ENCODE peak calls at places on chromosomes 6 and 20, in seven cellular contexts. J is K562, T is HepG2, Z is HCT116, E is SK-N-SH, N is H1, A is GM12878. C is an unnamed sample.

GRCh38 chr20:45037050-45037449 is 63.9 kb downstream of the KCNS1 start:
- DNase-seq in T (no peak), A (no peak), E (no peak), J (no peak), Z (no peak), N (no peak), C (no peak)

GRCh38 chr20:46142124-46142523 is 24.0 kb downstream of the CD40 start:
- DNase-seq in Z (no peak), N (no peak), J (no peak), T (no peak), A (no peak), E (no peak), C (no peak)

GRCh38 chr6:89843070-89843469 is 13.4 kb downstream of the CASP8AP2 start:
- DNase-seq in A (no peak), E (no peak), N (no peak), J (no peak), Z (no peak), T (no peak), C (no peak)

GRCh38 chr6:121851056-121851455 is 415.6 kb downstream of the GJA1 start:
- DNase-seq in A (no peak), E (no peak), Z (no peak), N (no peak), T (no peak), J (no peak), C (no peak)

GRCh38 chr6:78538002-78538401 is 329.3 kb upstream of the IRAK1BP1 start:
- DNase-seq in E (no peak), J (no peak), A (no peak), N (no peak), Z (no peak), T (no peak), C (no peak)

GRCh38 chr6:131136021-131136847 is 967 bp downstream of the AKAP7 start:
- DNase-seq in Z (no peak), T (peak; percentile 73), J (no peak), N (no peak), A (no peak), E (no peak), C (peak; percentile 8)

GRCh38 chr6:140697585-140697984 is 1323.1 kb upstream of the CITED2 start:
- DNase-seq in E (no peak), J (no peak), A (no peak), T (no peak), Z (no peak), N (no peak), C (no peak)

GRCh38 chr6:143451531-143451930 is 926 bp downstream of the PEX3 start:
- DNase-seq in E (no peak), N (no peak), J (no peak), T (no peak), A (no peak), Z (no peak), C (no peak)

GRCh38 chr6:157034433-157035230 is 257.5 kb downstream of the ARID1B start:
- DNase-seq in T (peak; percentile 54), E (peak; percentile 55), Z (peak; percentile 36), A (no peak), J (peak; percentile 51), N (no peak), C (no peak)

GRCh38 chr6:170049641-170050491 is 241.0 kb downstream of the DLL1 start:
- DNase-seq in T (no peak), Z (no peak), A (no peak), E (peak; percentile 56), N (no peak), J (no peak), C (no peak)

DNA sequence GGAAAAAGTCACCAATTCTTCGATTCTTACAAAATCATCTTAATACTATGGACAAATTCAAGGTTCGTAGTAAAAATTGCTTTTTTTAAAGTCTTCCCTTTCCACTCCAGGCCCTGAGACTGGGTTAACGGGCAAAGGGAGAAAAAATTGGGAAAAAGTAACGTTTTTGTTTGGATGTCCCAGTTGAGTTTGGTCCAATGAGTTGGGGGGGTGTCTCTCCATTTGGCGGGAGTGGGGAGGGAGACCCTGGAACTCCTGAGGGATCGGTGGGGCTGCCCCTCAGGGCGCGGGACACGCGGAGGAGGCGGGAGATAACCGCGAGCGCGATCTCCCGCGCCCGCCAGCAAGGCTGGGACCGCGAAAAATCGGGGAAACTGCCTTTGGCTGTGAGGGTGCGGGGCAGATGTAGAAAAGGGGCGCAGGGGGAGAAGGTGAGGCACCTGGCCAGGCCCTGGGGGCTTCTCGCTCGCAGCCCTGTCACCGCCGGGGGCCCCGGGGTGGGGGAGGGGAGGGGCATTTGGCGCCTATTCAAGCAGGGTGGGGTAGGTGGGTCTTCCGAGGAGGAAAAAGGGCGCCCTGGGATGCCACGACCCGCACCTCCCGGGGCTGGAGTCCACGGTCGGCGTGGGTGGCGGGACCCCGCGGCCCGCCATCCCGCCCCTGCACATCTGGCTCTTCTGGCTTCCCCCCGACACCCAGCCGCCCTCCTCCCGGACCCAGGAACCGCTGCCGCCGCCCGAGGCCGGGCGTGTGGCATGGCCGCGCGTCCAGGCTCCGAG is 663 bp downstream of the FBXO5 start:
- DNase-seq in A (no peak), J (peak; percentile 57), N (peak; percentile 54), E (peak; percentile 66), T (no peak), Z (no peak), C (no peak)
- TF ChIP-seq JUND in A (no peak), J (no peak), N (no peak), E (no peak), T (no peak), Z (no peak), C (no peak)

DNA sequence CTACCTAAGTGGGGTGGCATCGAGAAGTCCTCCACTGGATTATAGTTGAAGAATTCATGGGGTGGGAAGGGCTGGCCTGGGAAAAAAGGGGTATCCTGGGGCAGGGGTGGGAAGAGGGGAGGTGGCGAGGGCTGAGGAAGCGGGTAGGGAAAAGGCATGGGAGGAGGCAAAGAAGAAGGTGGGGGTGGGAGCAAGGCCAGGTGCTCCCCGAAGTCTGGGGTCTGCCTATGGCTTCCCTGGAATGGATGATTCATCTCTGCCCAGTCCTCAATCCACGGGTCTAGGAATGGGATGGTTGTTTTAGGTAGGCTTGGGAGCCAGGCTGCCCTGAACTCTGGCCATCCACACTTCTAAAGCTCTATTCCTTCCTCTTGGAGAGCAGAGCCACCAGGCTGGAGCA is 4.4 kb downstream of the PCED1A start:
- DNase-seq in E (no peak), A (no peak), Z (no peak), T (no peak), N (no peak), J (no peak), C (no peak)
- TF ChIP-seq JUND in E (no peak), A (no peak), Z (no peak), T (no peak), N (no peak), J (no peak), C (no peak)

GRCh38 chr6:34855463-34855862 is 32.4 kb downstream of the TAF11 start:
- DNase-seq in N (no peak), A (no peak), E (no peak), Z (no peak), T (no peak), J (no peak), C (no peak)

GRCh38 chr6:34851361-34851760 is 36.5 kb downstream of the TAF11 start:
- DNase-seq in N (no peak), T (no peak), A (no peak), E (no peak), Z (no peak), J (no peak), C (no peak)

DNA sequence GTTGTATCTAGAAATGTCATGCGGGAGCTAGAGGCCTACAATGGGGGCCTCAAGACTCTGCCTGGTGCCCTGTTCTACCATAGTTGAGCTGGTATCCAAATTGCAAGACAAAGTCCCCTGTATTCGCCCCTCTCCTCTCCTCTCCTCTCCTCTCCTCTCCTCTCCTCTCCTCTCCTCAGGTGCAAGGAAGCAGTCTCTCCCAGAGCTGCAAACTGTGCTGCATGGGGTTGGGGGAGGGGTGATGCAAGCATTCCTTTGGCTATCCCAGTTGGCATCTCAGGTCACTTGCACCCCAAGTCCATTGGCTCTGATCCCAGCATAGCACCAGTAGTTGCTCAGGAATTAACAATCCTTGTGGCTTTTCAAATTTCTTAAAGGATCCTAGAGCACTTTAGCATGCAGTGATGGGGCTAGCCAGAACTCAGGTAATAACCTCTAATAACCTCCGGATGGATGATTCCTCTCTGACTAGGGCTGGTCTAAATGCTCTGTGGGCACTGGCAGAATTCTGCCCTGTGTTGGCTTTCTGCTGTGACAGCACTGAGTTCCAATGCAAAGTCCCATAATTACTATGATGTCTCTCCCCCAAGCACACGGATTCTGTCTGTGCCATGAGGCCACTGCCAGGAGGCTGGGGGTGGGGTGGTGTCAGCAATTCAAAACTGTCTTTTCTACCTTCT is 35.3 kb downstream of the TAF11 start:
- DNase-seq in T (no peak), N (no peak), A (no peak), Z (no peak), E (no peak), J (no peak), C (peak; percentile 80)
- TF ChIP-seq JUND in T (no peak), N (no peak), A (no peak), Z (no peak), E (no peak), J (no peak), C (no peak)

GRCh38 chr6:126897779-126898178 is 220.7 kb upstream of the RSPO3 start:
- DNase-seq in N (no peak), Z (no peak), T (no peak), J (no peak), A (no peak), E (no peak), C (no peak)
- TF ChIP-seq JUND in N (no peak), Z (no peak), T (no peak), J (no peak), A (no peak), E (no peak), C (no peak)